ENCODE peak calls at places on chromosomes 3 and 15, in six cellular contexts. F is stomach, R is astrocyte, Q is GM12878, X is tibial artery, J is cardiac muscle cell. L is an unnamed sample.

GRCh38 chr3:49794431-49794830 is 5.2 kb downstream of the CDHR4 start:
- DNase-seq in F (no peak), R (no peak), Q (no peak), X (peak; percentile 1), J (no peak), L (no peak)

GRCh38 chr3:29274667-29275066 is 6.2 kb upstream of the RBMS3 start:
- DNase-seq in F (no peak), R (no peak), Q (no peak), X (no peak), J (no peak), L (no peak)

GRCh38 chr15:62164500-62165028 is 521 bp downstream of the C2CD4B start:
- DNase-seq in F (no peak), R (no peak), Q (no peak), X (no peak), J (peak; percentile 33), L (no peak)

GRCh38 chr15:26724381-26724780 is 48.5 kb downstream of the GABRB3 start:
- DNase-seq in F (no peak), R (no peak), Q (no peak), X (no peak), J (no peak), L (no peak)

GRCh38 chr3:156723182-156723619 is 48.8 kb downstream of the TIPARP start:
- DNase-seq in F (no peak), R (no peak), Q (no peak), X (no peak), J (no peak), L (no peak)

GRCh38 chr3:155285936-155286335 is 7.5 kb downstream of the STRIT1 start:
- DNase-seq in F (no peak), R (no peak), Q (no peak), X (no peak), J (no peak), L (no peak)

GRCh38 chr3:52205727-52206372 is 7.9 kb downstream of the ALAS1 start:
- DNase-seq in F (no peak), R (peak; percentile 55), Q (no peak), X (no peak), J (no peak), L (no peak)

GRCh38 chr3:4928277-4928789 is 50.9 kb upstream of the BHLHE40 start:
- DNase-seq in F (no peak), R (no peak), Q (no peak), X (no peak), J (no peak), L (no peak)

GRCh38 chr15:92277776-92278175 is 115.9 kb upstream of the ST8SIA2 start:
- DNase-seq in F (no peak), R (no peak), Q (no peak), X (no peak), J (peak; percentile 27), L (no peak)

GRCh38 chr3:160196511-160197104 is 28.6 kb upstream of the C3orf80 start:
- DNase-seq in F (no peak), R (peak; percentile 29), Q (no peak), X (peak; percentile 69), J (no peak), L (no peak)

GRCh38 chr15:41231536-41231935 is 468 bp downstream of the CHP1 start:
- DNase-seq in F (no peak), R (no peak), Q (no peak), X (no peak), J (no peak), L (no peak)

GRCh38 chr15:50996641-50997040 is 88.2 kb downstream of the AP4E1 start:
- DNase-seq in F (no peak), R (peak; percentile 62), Q (no peak), X (no peak), J (no peak), L (no peak)

GRCh38 chr15:92429378-92430066 is 35.8 kb downstream of the ST8SIA2 start:
- DNase-seq in F (no peak), R (peak; percentile 79), Q (no peak), X (no peak), J (no peak), L (peak; percentile 9)

DNA sequence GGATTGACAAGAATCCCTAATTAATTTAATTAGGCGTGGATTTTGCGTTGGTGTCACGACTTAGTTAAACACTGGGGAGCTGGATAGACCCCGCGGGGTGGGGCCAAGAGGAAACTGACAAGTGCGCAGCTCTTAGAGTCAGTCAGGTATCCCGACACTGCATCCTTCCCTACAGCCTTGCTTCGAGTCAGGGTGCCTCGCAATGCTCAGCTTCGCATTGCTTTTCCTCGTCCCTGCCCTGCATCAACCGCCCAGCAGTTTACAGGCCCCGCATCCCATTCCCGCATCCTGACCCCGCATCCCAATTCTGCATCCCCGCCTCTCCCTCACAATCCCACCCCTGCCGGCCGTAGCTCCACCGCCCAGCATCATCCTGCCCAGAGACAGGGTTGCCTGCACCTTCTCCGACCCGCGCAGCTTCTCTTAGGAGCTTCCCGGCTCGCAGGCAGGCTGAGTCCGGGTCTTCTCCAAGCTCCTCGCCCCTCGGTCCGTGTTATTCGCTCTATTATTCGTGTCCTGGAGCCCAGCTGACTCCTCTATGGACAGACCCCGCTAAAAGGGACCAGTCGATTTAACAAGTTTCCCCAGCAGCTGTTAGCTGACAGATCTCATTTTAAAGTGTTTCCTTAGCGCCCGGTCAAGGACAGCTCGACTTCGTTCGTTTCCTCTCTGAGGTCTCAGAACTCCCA is 697 bp upstream of the SHOX2 start:
- DNase-seq in F (no peak), R (no peak), Q (no peak), X (no peak), J (no peak), L (peak; percentile 19)
- H3K27me3 ChIP-seq in F (peaks cover 35% of the 10 kb centered on the region), R (peaks cover 67% of the 10 kb centered on the region), Q (peaks cover 12% of the 10 kb centered on the region), X (no peaks in the 10 kb centered on the region), J (peaks cover 78% of the 10 kb centered on the region), L (no peaks in the 10 kb centered on the region)

GRCh38 chr3:122233109-122233952 is 49.9 kb downstream of the CASR start:
- DNase-seq in F (no peak), R (no peak), Q (peak; percentile 86), X (no peak), J (no peak), L (no peak)
- H3K4me3 ChIP-seq in F (no peak overlapping the region), R (no peak overlapping the region), Q (peak overlapping the region; percentile 13), X (no peak overlapping the region), J (no peak overlapping the region), L (no peak overlapping the region)

GRCh38 chr15:52180851-52181450 is 10.2 kb downstream of the GNB5 start:
- DNase-seq in F (no peak), R (no peak), Q (no peak), X (no peak), J (no peak), L (no peak)

GRCh38 chr15:52183562-52184173 is 7.5 kb downstream of the GNB5 start:
- DNase-seq in F (peak; percentile 34), R (no peak), Q (no peak), X (no peak), J (peak; percentile 61), L (peak; percentile 44)

GRCh38 chr15:52184721-52185120 is 6.5 kb downstream of the GNB5 start:
- DNase-seq in F (no peak), R (no peak), Q (no peak), X (no peak), J (no peak), L (no peak)

GRCh38 chr15:52180196-52180835 is 10.9 kb downstream of the GNB5 start:
- DNase-seq in F (no peak), R (no peak), Q (no peak), X (no peak), J (no peak), L (no peak)

DNA sequence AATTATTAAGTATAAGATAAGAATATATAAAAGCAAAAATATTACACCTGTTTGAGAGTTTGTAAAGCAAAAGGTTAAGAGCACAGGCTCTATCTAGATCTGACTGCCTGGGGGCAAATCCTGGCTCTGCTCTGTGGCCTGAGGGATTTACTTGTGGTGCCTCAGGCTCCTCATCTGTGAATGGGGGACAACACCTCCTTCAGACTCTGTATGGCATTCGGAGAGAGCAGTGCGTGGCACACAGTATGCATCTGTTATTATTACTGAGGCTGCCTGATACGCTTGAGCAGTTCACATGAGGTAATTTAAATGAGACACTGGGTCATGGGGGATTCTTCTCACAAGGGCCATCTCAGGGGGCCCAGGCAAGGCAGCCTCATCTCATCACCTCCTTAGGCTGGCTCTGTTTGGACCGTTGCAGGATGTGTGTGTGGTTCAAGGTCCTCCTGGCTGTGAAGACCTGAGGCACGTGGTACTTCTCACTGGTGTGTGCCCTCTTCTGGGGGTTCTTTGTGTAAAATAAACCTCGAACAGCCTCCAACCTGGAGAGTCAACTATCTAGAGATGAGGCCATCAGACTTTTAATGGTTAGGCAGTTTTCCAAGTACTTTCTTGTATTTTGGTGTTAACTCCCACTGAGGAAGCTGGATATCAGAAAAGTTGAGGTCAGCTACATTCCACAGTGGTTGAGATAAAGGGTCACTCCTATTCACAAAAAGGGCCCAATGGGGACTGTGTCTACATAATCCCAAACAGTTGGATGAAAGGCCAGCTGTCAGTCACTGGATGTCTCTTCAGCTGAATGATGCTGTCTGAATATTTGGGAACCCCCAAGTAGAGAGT is 9.0 kb downstream of the GNB5 start:
- DNase-seq in F (no peak), R (no peak), Q (no peak), X (no peak), J (no peak), L (no peak)
- TF ChIP-seq CTCF in F (no peak), R (no peak), Q (no peak), X (no peak), J (no peak), L (no peak)

DNA sequence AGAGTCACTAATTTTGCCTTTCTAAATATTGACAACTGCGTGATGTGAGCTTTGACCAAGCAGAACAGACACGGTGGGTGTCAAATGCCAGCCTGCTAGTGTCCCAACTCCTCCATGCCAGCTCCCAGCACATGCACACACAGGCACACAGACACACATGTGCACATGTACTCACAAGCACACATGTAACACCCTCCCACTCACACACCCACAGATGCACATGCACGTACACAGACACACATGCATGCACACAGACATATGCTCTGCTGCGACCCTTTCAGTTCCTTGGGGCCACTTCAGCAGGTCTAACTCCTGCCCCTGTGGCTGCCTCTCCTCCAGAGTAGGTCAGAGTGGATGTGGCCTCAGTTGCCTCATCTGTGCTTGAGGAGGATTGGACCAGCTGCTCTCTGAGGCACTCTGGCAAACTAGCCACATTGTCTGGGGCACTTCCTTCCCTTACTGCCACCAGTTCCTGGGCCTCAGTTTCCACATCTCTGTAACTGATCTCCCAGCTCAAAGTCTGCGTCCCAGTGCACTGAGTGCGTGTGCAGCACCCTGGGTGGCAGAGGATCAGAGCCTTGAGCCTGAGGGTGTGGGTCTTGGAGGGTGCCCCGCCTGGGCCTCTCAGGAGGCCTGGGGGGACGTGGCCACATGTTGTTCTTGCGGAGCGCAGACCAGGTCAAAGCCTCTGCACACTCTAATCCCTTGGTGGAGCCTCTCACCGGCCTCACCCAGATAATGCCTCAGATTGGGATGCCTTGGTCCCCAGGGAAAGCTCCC is 55.0 kb upstream of the PRR23E start:
- DNase-seq in F (no peak), R (no peak), Q (no peak), X (peak; percentile 23), J (no peak), L (no peak)
- H3K27me3 ChIP-seq in F (no peaks in the 10 kb centered on the region), R (peaks cover 30% of the 10 kb centered on the region), Q (peaks cover 3% of the 10 kb centered on the region), X (no peaks in the 10 kb centered on the region), J (peaks cover 6% of the 10 kb centered on the region), L (no peaks in the 10 kb centered on the region)

GRCh38 chr3:47658444-47658843 is 79.8 kb upstream of the CSPG5 start:
- DNase-seq in F (no peak), R (no peak), Q (no peak), X (no peak), J (no peak), L (no peak)
- H3K4me3 ChIP-seq in F (no peak overlapping the region), R (no peak overlapping the region), Q (no peak overlapping the region), X (no peak overlapping the region), J (no peak overlapping the region), L (no peak overlapping the region)

DNA sequence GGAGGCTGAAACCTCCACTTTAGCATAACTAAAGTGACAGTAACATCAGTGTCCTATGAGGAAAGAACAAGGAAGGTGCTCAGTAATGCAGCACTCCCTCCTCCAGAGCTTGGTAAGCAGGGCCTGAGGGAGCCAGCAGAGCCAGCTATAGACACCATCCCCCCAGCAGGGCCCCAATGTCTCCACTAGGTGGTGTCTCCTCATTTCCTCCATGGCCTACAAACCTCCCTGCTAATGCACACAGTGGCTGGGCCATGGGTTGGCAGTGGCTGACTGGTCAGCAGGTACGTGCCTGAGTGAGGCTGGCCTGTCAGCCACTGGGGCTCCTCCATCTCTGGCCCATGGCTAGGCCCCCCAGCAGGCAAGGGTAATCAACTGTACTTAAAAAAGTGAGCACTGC is 13.6 kb downstream of the MRPS25 start:
- DNase-seq in F (peak; percentile 59), R (no peak), Q (no peak), X (no peak), J (peak; percentile 62), L (peak; percentile 69)
- TF ChIP-seq CTCF in F (peak; percentile 38), R (peak; percentile 62), Q (peak; percentile 80), X (no peak), J (peak; percentile 75), L (peak; percentile 70)

L was measured in Caco-2.